ENCODE peak calls at places on chromosomes 13 and 19, in six cellular contexts. I is uterus, X is thoracic aorta, J is cardiac muscle cell, Y is AG10803, W is psoas muscle. T is an unnamed sample.

GRCh38 chr13:41502676-41503075 is 45.3 kb downstream of the RGCC start:
- DNase-seq in I (no peak), X (no peak), J (no peak), Y (no peak), W (no peak), T (no peak)

GRCh38 chr13:46184277-46184699 is 2.3 kb upstream of the LCP1 start:
- DNase-seq in I (no peak), X (no peak), J (peak; percentile 35), Y (no peak), W (no peak), T (no peak)

GRCh38 chr19:29539131-29539530 is 13.3 kb downstream of the VSTM2B start:
- DNase-seq in I (no peak), X (no peak), J (no peak), Y (no peak), W (no peak), T (peak; percentile 27)

GRCh38 chr19:45955905-45956608 is 17.6 kb downstream of the NOVA2 start:
- DNase-seq in I (peak; percentile 79), X (no peak), J (no peak), Y (no peak), W (peak; percentile 70), T (no peak)

GRCh38 chr13:48159436-48160225 is 64.7 kb upstream of the MED4 start:
- DNase-seq in I (no peak), X (no peak), J (no peak), Y (no peak), W (no peak), T (no peak)

GRCh38 chr13:83325454-83325853 is 556.8 kb downstream of the SLITRK1 start:
- DNase-seq in I (no peak), X (no peak), J (no peak), Y (peak; percentile 85), W (no peak), T (no peak)

GRCh38 chr13:33193428-33193974 is 92.1 kb downstream of the STARD13 start:
- DNase-seq in I (no peak), X (no peak), J (no peak), Y (no peak), W (no peak), T (no peak)

GRCh38 chr19:56720281-56720680 is 48.7 kb upstream of the ZNF835 start:
- DNase-seq in I (peak; percentile 30), X (no peak), J (no peak), Y (no peak), W (no peak), T (no peak)

GRCh38 chr19:45913874-45914830 is at the start of gene NANOS2:
- DNase-seq in I (no peak), X (no peak), J (peak; percentile 69), Y (no peak), W (peak; percentile 58), T (no peak)

GRCh38 chr13:109465151-109465550 is 321.2 kb downstream of the IRS2 start:
- DNase-seq in I (no peak), X (no peak), J (no peak), Y (peak; percentile 75), W (no peak), T (no peak)

GRCh38 chr19:51810228-51810627 is 15.3 kb downstream of the FPR3 start:
- DNase-seq in I (no peak), X (no peak), J (no peak), Y (peak; percentile 26), W (no peak), T (no peak)

GRCh38 chr19:21586341-21587116 is 81.1 kb downstream of the ZNF429 start:
- DNase-seq in I (no peak), X (no peak), J (peak; percentile 55), Y (no peak), W (peak; percentile 71), T (peak; percentile 58)

GRCh38 chr13:98276486-98276885 is 99.4 kb upstream of the RNF113B start:
- DNase-seq in I (no peak), X (no peak), J (no peak), Y (no peak), W (no peak), T (no peak)

GRCh38 chr13:103430368-103430767 is 364.2 kb upstream of the SLC10A2 start:
- DNase-seq in I (no peak), X (no peak), J (no peak), Y (no peak), W (no peak), T (no peak)

GRCh38 chr13:97904059-97904458 is 49.4 kb upstream of the IPO5 start:
- DNase-seq in I (no peak), X (no peak), J (no peak), Y (peak; percentile 86), W (no peak), T (no peak)

GRCh38 chr19:33777753-33778088 is 18.9 kb upstream of the KCTD15 start:
- DNase-seq in I (no peak), X (no peak), J (no peak), Y (no peak), W (no peak), T (no peak)

GRCh38 chr19:3129112-3129511 is 6.7 kb upstream of the GNA15 start:
- DNase-seq in I (no peak), X (no peak), J (no peak), Y (peak; percentile 68), W (no peak), T (no peak)

GRCh38 chr19:31875550-31875949 is 469.9 kb upstream of the ZNF507 start:
- DNase-seq in I (no peak), X (no peak), J (no peak), Y (no peak), W (no peak), T (no peak)

GRCh38 chr19:35755160-35755549 is 1.7 kb downstream of the HSPB6 start:
- DNase-seq in I (no peak), X (no peak), J (no peak), Y (no peak), W (no peak), T (no peak)

GRCh38 chr19:35755550-35756371 is 1.1 kb downstream of the HSPB6 start:
- DNase-seq in I (peak; percentile 90), X (no peak), J (no peak), Y (peak; percentile 76), W (peak; percentile 97), T (peak; percentile 69)

GRCh38 chr19:35757231-35757748 is 461 bp upstream of the HSPB6 start:
- DNase-seq in I (peak; percentile 98), X (peak; percentile 76), J (peak; percentile 73), Y (peak; percentile 88), W (peak; percentile 97), T (peak; percentile 72)

GRCh38 chr19:35757749-35758608 is at the start of gene PROSER3:
- DNase-seq in I (peak; percentile 99), X (peak; percentile 94), J (peak; percentile 98), Y (peak; percentile 100), W (peak; percentile 99), T (peak; percentile 98)

GRCh38 chr19:35756373-35757230 is at the start of gene HSPB6:
- DNase-seq in I (peak; percentile 82), X (no peak), J (no peak), Y (peak; percentile 60), W (peak; percentile 92), T (no peak)
- H3K4me3 ChIP-seq in I (peak within 1 kb of the TSS; percentile 94), X (peak within 1 kb of the TSS; percentile 77), J (peak within 1 kb of the TSS; percentile 60), Y (peak within 1 kb of the TSS; percentile 65), W (peak within 1 kb of the TSS; percentile 83), T (peak within 1 kb of the TSS; percentile 89)

GRCh38 chr19:37907735-37908066 is 693 bp downstream of the SIPA1L3 start:
- DNase-seq in I (no peak), X (no peak), J (no peak), Y (no peak), W (no peak), T (no peak)

GRCh38 chr19:37906868-37907734 is at the start of gene SIPA1L3:
- DNase-seq in I (peak; percentile 90), X (peak; percentile 70), J (peak; percentile 99), Y (peak; percentile 93), W (peak; percentile 96), T (peak; percentile 97)

GRCh38 chr19:37903096-37903495 is 3.3 kb downstream of the WDR87 start:
- DNase-seq in I (no peak), X (no peak), J (peak; percentile 58), Y (no peak), W (no peak), T (no peak)

GRCh38 chr19:37909661-37910199 is 2.7 kb downstream of the SIPA1L3 start:
- DNase-seq in I (no peak), X (no peak), J (no peak), Y (no peak), W (peak; percentile 3), T (no peak)

DNA sequence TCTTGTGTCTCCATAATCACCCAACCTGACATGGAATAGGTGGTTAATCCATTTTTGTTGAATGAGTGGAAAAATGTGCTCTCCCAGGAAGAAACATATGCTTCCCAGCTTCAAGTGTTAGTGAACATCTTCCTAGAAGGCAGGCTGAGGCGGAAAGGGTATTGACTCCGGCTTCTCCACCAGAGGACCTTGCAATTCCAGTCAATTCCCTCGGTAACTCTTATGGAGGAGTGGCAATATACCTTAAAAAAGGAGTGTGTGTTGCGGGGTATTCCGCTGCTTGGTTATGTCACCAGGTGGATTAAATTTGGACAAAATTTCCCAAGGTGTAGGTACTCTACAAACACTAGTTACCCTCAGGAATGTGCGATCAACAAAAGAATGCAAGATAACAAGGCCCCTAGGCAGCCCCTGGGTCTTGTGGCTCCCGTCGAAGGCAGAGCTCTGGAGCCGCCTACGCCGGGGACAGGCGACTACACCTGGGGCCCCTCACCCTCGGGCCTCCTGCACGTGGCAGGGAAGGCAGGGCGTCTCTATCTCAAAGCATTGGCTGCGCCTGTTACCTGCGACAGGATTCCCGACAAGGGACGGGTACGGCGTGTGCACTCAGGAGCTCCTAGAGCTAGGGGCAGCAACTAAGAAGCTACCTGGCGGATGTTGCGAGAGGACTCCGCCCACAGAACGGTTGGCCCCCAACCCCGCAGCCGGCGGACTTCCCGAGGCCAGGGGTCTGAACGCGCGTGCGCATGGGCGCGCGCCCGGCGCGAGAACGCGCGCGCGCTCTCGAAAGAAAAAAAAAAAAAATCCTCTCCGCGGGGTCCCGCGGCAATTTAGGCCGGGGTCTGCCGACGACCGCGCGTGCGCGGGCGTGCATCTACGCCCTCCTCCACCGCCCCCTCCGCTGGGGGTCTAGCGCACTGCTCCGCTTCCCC is at the start of gene WDR87:
- DNase-seq in I (peak; percentile 17), X (no peak), J (no peak), Y (peak; percentile 6), W (no peak), T (peak; percentile 47)
- TF ChIP-seq CTCF in I (no peak), X (no peak), J (no peak), Y (peak; percentile 14), W (no peak), T (no peak)

DNA sequence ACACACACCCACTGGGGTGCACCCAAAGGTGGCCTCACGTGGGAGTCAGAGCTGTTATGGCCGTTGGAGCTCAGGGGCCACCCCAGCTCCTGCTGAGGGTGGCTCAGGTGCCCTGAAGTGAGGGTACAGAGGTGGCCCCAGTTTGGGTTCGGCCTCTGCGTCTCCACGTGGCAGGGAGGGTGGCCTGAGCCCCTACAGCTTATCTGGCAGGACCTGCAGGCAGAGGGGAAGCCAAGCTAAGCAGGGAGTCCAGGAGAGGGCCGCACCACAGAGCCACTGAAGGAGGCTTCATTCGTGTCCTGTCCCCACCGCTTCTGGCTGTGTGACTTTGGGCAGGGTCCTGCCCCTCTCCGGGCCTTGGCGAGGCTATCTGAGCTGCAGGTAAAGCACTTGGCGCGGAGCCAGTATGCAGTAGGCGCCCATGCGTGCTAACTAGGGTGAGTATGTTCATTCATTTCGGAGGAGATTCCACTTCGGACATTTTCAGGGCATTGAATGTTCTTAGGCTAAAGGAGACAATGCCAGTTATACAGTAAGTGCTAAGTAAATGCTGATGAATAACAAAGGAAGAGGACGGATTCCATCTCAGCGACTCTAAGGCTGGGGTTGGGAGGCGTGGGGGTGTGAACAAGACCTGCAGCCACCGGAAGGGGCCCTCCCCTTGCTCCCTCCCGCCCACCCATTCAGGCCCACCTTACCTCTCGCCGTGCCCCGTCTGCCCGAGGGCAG is 4.9 kb downstream of the REX1BD start:
- DNase-seq in I (peak; percentile 47), X (no peak), J (no peak), Y (no peak), W (no peak), T (no peak)
- H3K4me3 ChIP-seq in I (no peak overlapping the region), X (peak overlapping the region; percentile 74), J (peak overlapping the region; percentile 28), Y (peak overlapping the region; percentile 37), W (peak overlapping the region; percentile 55), T (no peak overlapping the region)

GRCh38 chr19:49417090-49417489 is 6.2 kb downstream of the PTH2 start:
- DNase-seq in I (no peak), X (no peak), J (no peak), Y (no peak), W (no peak), T (no peak)
- TF ChIP-seq CTCF in I (no peak), X (no peak), J (no peak), Y (no peak), W (no peak), T (no peak)

T was measured in right lobe of liver.